ENCODE peak calls at places on chromosome 7, in five cellular contexts. J is neural crest cell, F is A549, W is AG09309, Z is cardiac muscle cell. E is an unnamed sample.

GRCh38 chr7:135994466-135995205 is 17.5 kb upstream of the MTPN start:
- DNase-seq in W (no peak), J (no peak), Z (peak), F (peak), E (no peak)

GRCh38 chr7:91357929-91358328 is 93.7 kb downstream of the FZD1 start:
- DNase-seq in J (no peak), W (peak), F (no peak), Z (no peak), E (no peak)

GRCh38 chr7:17134786-17135185 is 163.7 kb upstream of the AHR start:
- DNase-seq in J (no peak), F (no peak), Z (no peak), W (no peak), E (no peak)

GRCh38 chr7:76505168-76506080 is 4.9 kb upstream of the UPK3B start:
- DNase-seq in Z (no peak), F (no peak), W (no peak), J (no peak), E (no peak)

GRCh38 chr7:19317461-19317860 is 172.2 kb upstream of the FERD3L start:
- DNase-seq in W (no peak), Z (peak), F (no peak), J (no peak), E (no peak)

GRCh38 chr7:22361795-22362194 is 4.8 kb upstream of the RAPGEF5 start:
- DNase-seq in Z (no peak), J (no peak), F (no peak), W (no peak), E (no peak)

GRCh38 chr7:86926732-86927131 is 132.7 kb downstream of the ELAPOR2 start:
- DNase-seq in F (peak), W (peak), Z (peak), J (peak), E (peak)

GRCh38 chr7:139231513-139232376 is 708 bp downstream of the UBN2 start:
- DNase-seq in F (peak), Z (peak), W (no peak), J (peak), E (peak)

GRCh38 chr7:41771717-41772116 is 68.8 kb upstream of the INHBA start:
- DNase-seq in J (no peak), W (no peak), Z (no peak), F (no peak), E (no peak)

GRCh38 chr7:41054960-41055700 is 647.8 kb downstream of the INHBA start:
- DNase-seq in Z (no peak), F (no peak), W (no peak), J (no peak), E (no peak)

GRCh38 chr7:158612546-158612945 is 24.9 kb upstream of the PTPRN2 start:
- DNase-seq in Z (no peak), F (no peak), W (no peak), J (no peak), E (no peak)

GRCh38 chr7:41747951-41748350 is 45.1 kb upstream of the INHBA start:
- DNase-seq in Z (no peak), J (no peak), F (no peak), W (no peak), E (no peak)

GRCh38 chr7:155969192-155969929 is 157.1 kb upstream of the SHH start:
- DNase-seq in Z (no peak), F (no peak), J (no peak), W (no peak), E (no peak)

GRCh38 chr7:17405786-17406185 is 107.3 kb downstream of the AHR start:
- DNase-seq in F (peak), Z (peak), J (no peak), W (peak), E (no peak)

GRCh38 chr7:108570146-108570755 is 577 bp downstream of the DNAJB9 start:
- DNase-seq in F (peak), W (no peak), Z (peak), J (no peak), E (peak)

GRCh38 chr7:128841961-128842673 is 11.9 kb downstream of the FLNC start:
- DNase-seq in W (no peak), F (peak), Z (peak), J (no peak), E (peak)

GRCh38 chr7:113109718-113110117 is 8.6 kb downstream of the SMIM30 start:
- DNase-seq in F (no peak), Z (no peak), J (no peak), W (no peak), E (no peak)

GRCh38 chr7:156017431-156017830 is 205.2 kb upstream of the SHH start:
- DNase-seq in Z (no peak), W (no peak), J (no peak), F (no peak), E (no peak)

GRCh38 chr7:119703895-119704294 is 569.1 kb upstream of the KCND2 start:
- DNase-seq in W (no peak), J (no peak), Z (no peak), F (no peak), E (no peak)

GRCh38 chr7:19413444-19413965 is 268.3 kb upstream of the FERD3L start:
- DNase-seq in W (no peak), J (no peak), F (no peak), Z (no peak), E (no peak)

GRCh38 chr7:92836489-92837213 is at the start of gene CDK6:
- DNase-seq in W (no peak), J (peak), Z (peak), F (peak), E (peak)

GRCh38 chr7:32479574-32480200 is 10.5 kb downstream of the LSM5 start:
- DNase-seq in W (no peak), J (peak), F (peak), Z (peak), E (peak)

GRCh38 chr7:2805213-2806003 is 38.7 kb downstream of the GNA12 start:
- DNase-seq in J (no peak), F (no peak), Z (peak), W (no peak), E (no peak)

GRCh38 chr7:103573479-103574058 is 127.6 kb upstream of the SLC26A5 start:
- DNase-seq in F (peak), W (peak), Z (peak), J (no peak), E (no peak)

GRCh38 chr7:157392256-157393037 is 55.6 kb downstream of the DNAJB6 start:
- DNase-seq in F (no peak), W (no peak), J (no peak), Z (no peak), E (no peak)

GRCh38 chr7:158143196-158144120 is 444.2 kb downstream of the PTPRN2 start:
- DNase-seq in W (no peak), F (no peak), Z (no peak), J (no peak), E (no peak)

GRCh38 chr7:116687801-116688201 is 15.8 kb downstream of the MET start:
- DNase-seq in J (no peak), F (peak), Z (peak), W (no peak), E (no peak)

GRCh38 chr7:54788664-54789063 is 29.7 kb upstream of the SEC61G start:
- DNase-seq in J (peak), F (peak), Z (peak), W (peak), E (peak)

GRCh38 chr7:34445653-34446052 is 212.4 kb upstream of the NPSR1 start:
- DNase-seq in Z (peak), F (no peak), J (no peak), W (no peak), E (no peak)

GRCh38 chr7:50304911-50305621 is 550 bp downstream of the IKZF1 start:
- DNase-seq in F (no peak), J (no peak), Z (no peak), W (no peak), E (no peak)

GRCh38 chr7:42460948-42461347 is 223.9 kb upstream of the GLI3 start:
- DNase-seq in F (no peak), Z (no peak), J (no peak), W (no peak), E (no peak)

GRCh38 chr7:133135451-133135850 is 53.6 kb upstream of the CHCHD3 start:
- DNase-seq in F (no peak), W (no peak), Z (peak), J (no peak), E (no peak)

GRCh38 chr7:133140994-133141595 is 59.2 kb upstream of the CHCHD3 start:
- DNase-seq in Z (no peak), J (no peak), W (no peak), F (no peak), E (no peak)

GRCh38 chr7:133134810-133135209 is 52.9 kb upstream of the CHCHD3 start:
- DNase-seq in W (no peak), Z (no peak), J (no peak), F (no peak), E (no peak)

GRCh38 chr7:133139350-133139749 is 57.5 kb upstream of the CHCHD3 start:
- DNase-seq in Z (peak), W (no peak), F (peak), J (peak), E (peak)
- TF ChIP-seq CTCF in Z (peak), W (no peak), F (no peak), J (peak), E (peak)

GRCh38 chr7:770336-770735 is 43.3 kb upstream of the PRKAR1B start:
- DNase-seq in Z (no peak), F (no peak), J (no peak), W (no peak), E (no peak)

GRCh38 chr7:767941-768729 is 41.1 kb upstream of the PRKAR1B start:
- DNase-seq in Z (no peak), F (no peak), J (no peak), W (peak), E (no peak)

GRCh38 chr7:770786-771185 is 43.7 kb upstream of the PRKAR1B start:
- DNase-seq in F (no peak), Z (no peak), W (no peak), J (no peak), E (no peak)

GRCh38 chr7:767580-767940 is 40.5 kb upstream of the PRKAR1B start:
- DNase-seq in J (no peak), W (no peak), Z (no peak), F (no peak), E (no peak)

DNA sequence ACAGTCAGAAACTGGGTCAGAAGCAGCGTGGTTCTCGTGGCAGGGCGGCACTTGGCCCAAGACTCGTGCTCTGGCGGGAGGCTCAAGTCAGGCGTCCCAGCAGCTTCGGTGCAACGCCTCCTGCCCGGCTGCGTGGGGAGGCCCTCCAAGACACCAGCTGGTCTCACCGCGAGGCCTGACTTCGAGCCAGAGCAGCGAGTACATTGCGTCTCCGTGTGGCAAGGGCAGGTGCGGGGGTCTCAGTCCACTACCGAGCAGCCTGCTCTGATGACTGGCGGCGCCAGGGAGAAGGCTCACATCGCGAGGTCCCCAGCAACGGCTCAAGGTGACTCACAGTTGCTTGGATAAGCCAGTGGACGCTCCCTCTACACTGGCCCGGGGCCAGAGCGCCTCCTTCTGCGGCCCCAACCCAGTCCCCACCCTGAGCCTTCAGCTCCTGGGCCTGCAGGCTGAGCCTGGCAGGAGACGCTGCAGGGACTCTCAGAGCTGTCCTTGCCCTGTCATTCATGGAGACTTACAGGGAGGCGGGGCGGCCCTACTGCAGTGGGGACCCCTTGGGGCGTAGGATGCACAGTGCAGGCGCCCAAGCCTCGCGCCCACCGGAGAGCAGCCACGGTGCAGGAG is 41.9 kb upstream of the PRKAR1B start:
- DNase-seq in J (no peak), W (no peak), F (no peak), Z (peak), E (no peak)
- TF ChIP-seq CTCF in J (no peak), W (no peak), F (no peak), Z (peak), E (no peak)

GRCh38 chr7:71506822-71507221 is 374.9 kb downstream of the GALNT17 start:
- DNase-seq in J (no peak), F (no peak), W (no peak), Z (no peak), E (no peak)

GRCh38 chr7:71509381-71509780 is 377.4 kb downstream of the GALNT17 start:
- DNase-seq in W (no peak), Z (no peak), J (no peak), F (no peak), E (no peak)

GRCh38 chr7:71507665-71508064 is 375.7 kb downstream of the GALNT17 start:
- DNase-seq in Z (no peak), W (no peak), F (no peak), J (no peak), E (no peak)

GRCh38 chr7:71511361-71511807 is 379.4 kb downstream of the GALNT17 start:
- DNase-seq in Z (no peak), W (no peak), J (peak), F (no peak), E (no peak)
- TF ChIP-seq CTCF in Z (no peak), W (no peak), J (peak), F (no peak), E (peak)

GRCh38 chr7:29843106-29843505 is 36.8 kb downstream of the WIPF3 start:
- DNase-seq in J (peak), F (no peak), Z (no peak), W (no peak), E (no peak)

GRCh38 chr7:29840701-29841100 is 34.4 kb downstream of the WIPF3 start:
- DNase-seq in Z (no peak), W (no peak), J (no peak), F (no peak), E (no peak)

GRCh38 chr7:29843738-29844137 is 37.4 kb downstream of the WIPF3 start:
- DNase-seq in W (no peak), Z (no peak), F (no peak), J (no peak), E (no peak)

GRCh38 chr7:29844614-29845013 is 38.3 kb downstream of the WIPF3 start:
- DNase-seq in W (no peak), Z (no peak), J (no peak), F (no peak), E (no peak)

DNA sequence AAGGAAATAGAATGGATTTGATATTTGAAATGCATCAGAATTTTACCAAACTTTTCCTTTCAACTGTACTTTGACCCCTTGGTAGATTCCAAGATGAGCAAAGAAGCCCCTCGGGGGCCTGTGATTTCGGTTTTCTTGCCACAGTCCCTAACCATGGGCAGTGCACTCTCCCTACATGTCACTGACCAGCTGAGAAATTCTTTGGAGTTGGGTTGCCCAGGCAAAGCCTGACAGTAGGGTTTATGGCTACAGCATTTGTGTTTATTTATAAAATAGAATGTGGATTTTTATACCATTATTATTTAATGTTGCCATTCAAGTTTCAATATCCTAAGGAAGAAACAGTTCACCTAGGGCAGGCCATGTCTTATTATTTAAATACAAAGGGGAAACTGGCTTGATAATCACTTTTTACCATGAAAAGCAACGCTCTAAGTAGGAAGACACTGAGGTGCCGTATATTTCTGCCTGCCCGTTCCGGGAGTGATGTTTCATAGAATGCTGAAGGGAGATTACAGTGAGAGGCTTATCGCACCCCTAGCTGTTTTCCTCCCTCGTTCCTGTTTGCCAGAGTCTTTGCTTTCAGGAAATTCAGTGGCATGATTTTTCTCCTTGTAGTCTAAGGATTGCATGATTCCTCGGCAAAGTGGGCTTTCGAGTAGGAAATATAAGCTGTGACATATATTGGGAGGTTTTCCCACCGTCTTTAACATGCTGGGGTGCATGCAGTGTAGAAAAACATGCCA is 35.8 kb downstream of the WIPF3 start:
- DNase-seq in J (no peak), F (no peak), W (no peak), Z (no peak), E (no peak)
- TF ChIP-seq CTCF in J (no peak), F (no peak), W (no peak), Z (no peak), E (no peak)